ENCODE peak calls at places on chromosomes 13 and 19, in nine cellular contexts. E, O, H, R, P, L, Z, N and S are unnamed samples.

GRCh38 chr19:33887891-33888290 is 91.2 kb downstream of the KCTD15 start:
- DNase-seq in L (no peak), E (no peak), Z (no peak), H (no peak), R (no peak), N (no peak), P (no peak), O (no peak), S (no peak)

GRCh38 chr19:55461974-55462628 is 659 bp upstream of the ISOC2 start:
- DNase-seq in P (no peak), Z (no peak), H (no peak), L (no peak), E (no peak), R (no peak), O (peak; percentile 33), N (no peak), S (no peak)

GRCh38 chr13:98537306-98537705 is 39.6 kb downstream of the STK24 start:
- DNase-seq in P (peak; percentile 45), L (no peak), R (no peak), E (no peak), N (no peak), Z (no peak), O (no peak), H (no peak), S (no peak)

GRCh38 chr13:53200498-53201453 is 172.2 kb downstream of the OLFM4 start:
- DNase-seq in H (peak; percentile 36), R (no peak), N (no peak), O (peak; percentile 1), L (peak; percentile 33), E (peak; percentile 33), Z (peak; percentile 82), P (peak; percentile 54), S (peak; percentile 29)

GRCh38 chr13:23985060-23985459 is 87.8 kb upstream of the C1QTNF9B start:
- DNase-seq in L (no peak), E (no peak), O (no peak), R (no peak), H (no peak), Z (no peak), P (no peak), N (no peak), S (no peak)

GRCh38 chr19:33810821-33811220 is 14.2 kb downstream of the KCTD15 start:
- DNase-seq in L (no peak), E (no peak), Z (no peak), P (no peak), H (no peak), R (no peak), N (no peak), O (no peak), S (no peak)

GRCh38 chr13:107678075-107678689 is 537.2 kb downstream of the LIG4 start:
- DNase-seq in L (no peak), E (no peak), H (no peak), P (no peak), R (no peak), O (peak; percentile 53), N (no peak), Z (no peak), S (no peak)

GRCh38 chr13:36870050-36870692 is 49.9 kb downstream of the SMAD9 start:
- DNase-seq in O (no peak), N (no peak), P (no peak), Z (no peak), E (no peak), R (no peak), L (no peak), H (no peak), S (no peak)

GRCh38 chr19:42143341-42144234 is 11.3 kb upstream of the POU2F2 start:
- DNase-seq in R (no peak), H (peak; percentile 22), O (peak; percentile 30), L (no peak), N (no peak), Z (no peak), E (no peak), P (no peak), S (no peak)

GRCh38 chr13:74210693-74211393 is 76.6 kb upstream of the KLF12 start:
- DNase-seq in Z (no peak), E (peak; percentile 9), N (no peak), R (no peak), L (peak; percentile 68), H (no peak), O (peak; percentile 98), P (no peak), S (no peak)

GRCh38 chr13:52785721-52786120 is 46.1 kb upstream of the CNMD start:
- DNase-seq in P (no peak), L (no peak), E (no peak), R (no peak), O (no peak), Z (no peak), H (no peak), N (no peak), S (no peak)

GRCh38 chr13:44934724-44935123 is 54.5 kb downstream of the NUFIP1 start:
- DNase-seq in N (no peak), P (no peak), O (peak; percentile 67), H (no peak), R (no peak), L (no peak), E (no peak), Z (no peak), S (no peak)

GRCh38 chr13:92513672-92514071 is 712.9 kb upstream of the GPC6 start:
- DNase-seq in E (no peak), N (no peak), H (no peak), R (no peak), Z (no peak), P (no peak), O (peak; percentile 6), L (no peak), S (no peak)

GRCh38 chr13:29472317-29472961 is 123.0 kb downstream of the SLC7A1 start:
- DNase-seq in O (peak; percentile 58), H (peak; percentile 42), P (peak; percentile 79), N (no peak), L (peak; percentile 47), Z (peak; percentile 49), R (peak; percentile 29), E (peak; percentile 54), S (peak; percentile 39)

GRCh38 chr19:39428309-39429112 is 7.2 kb downstream of the RPS16 start:
- DNase-seq in N (no peak), R (peak; percentile 81), H (peak; percentile 70), O (peak; percentile 96), L (peak; percentile 52), P (no peak), Z (peak; percentile 39), E (no peak), S (peak; percentile 86)

GRCh38 chr13:99965329-99966000 is 6.1 kb downstream of the ZIC5 start:
- DNase-seq in E (no peak), R (no peak), N (no peak), L (no peak), H (no peak), P (peak; percentile 24), Z (no peak), O (no peak), S (no peak)
- H3K4me3 ChIP-seq in E (no peak overlapping the region), R (no peak overlapping the region), N (no peak overlapping the region), L (no peak overlapping the region), H (no peak overlapping the region), P (no peak overlapping the region), Z (no peak overlapping the region), O (no peak overlapping the region), S (no peak overlapping the region)

DNA sequence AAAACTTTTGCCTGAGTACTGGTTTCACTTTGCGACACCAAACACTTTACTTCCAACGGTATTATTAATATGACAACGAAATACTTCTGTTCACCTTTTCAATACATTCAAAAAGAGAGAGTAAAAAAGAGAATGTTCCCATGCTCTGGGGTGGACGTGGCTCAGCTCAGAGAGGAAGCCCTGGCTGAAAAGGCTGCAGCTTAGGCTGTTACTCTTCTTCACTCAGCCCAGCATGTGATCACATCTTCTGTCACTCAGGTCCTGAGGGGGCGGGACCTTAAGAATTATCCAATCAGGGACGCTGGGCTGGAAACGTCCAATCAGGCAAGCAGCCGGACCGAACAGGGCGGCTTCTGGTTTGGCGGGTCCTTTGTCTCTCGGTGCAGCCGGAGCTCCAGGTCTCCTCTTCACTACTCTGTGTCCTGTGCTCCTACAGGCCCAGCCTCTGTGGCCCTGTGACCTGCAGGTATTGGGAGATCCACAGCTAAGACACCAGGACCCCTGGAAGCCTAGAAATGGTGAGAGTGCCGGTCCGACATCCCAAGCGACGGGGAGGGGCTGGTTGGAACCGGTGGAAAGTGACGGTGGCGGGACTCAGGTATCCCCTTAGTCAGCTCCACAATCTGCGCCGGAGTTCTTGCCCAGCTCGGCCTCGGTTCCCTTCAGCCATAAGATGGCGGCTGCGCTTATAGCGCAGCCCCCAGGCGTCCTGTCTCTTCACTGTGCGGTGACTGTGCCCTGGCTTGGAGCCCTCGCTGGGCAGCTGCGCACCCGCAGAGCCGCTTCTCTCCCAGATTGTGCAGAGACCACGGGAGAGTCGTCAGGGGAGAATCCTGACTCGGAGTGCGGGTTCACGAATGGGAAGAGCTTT is at the start of gene ZNF93:
- DNase-seq in Z (peak; percentile 98), L (peak; percentile 94), P (peak; percentile 98), H (peak; percentile 95), O (peak; percentile 96), R (peak; percentile 97), N (peak; percentile 98), E (peak; percentile 98), S (peak; percentile 93)
- TF ChIP-seq POLR2A in Z (no peak), L (no peak), P (peak; percentile 39), H (peak; percentile 19), O (peak; percentile 67), R (peak; percentile 53), N (no peak), E (peak; percentile 68), S (no peak)

DNA sequence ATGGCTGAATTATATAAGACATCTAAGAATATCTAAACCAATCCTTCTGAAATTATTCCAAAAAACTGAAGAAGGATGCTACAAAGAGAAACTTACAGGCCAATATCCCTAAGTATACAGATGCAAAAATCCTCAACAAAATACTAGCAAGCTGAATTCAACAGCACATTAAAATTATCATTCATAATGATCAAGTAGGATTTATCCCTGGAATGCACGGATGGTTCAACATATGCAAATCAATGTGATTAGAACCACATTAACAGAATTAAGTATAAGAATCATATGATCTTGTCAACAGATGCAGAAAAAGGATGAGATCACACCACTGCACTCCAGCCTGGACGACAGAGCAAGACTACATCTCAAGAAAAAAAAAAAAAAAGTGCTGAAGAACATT is 13.3 kb downstream of the ZNF560 start:
- DNase-seq in H (no peak), E (no peak), N (no peak), L (no peak), P (no peak), Z (no peak), O (no peak), R (no peak), S (no peak)
- H3K9me3 ChIP-seq in H (no peaks in the 10 kb centered on the region), E (peaks cover 11% of the 10 kb centered on the region), N (peaks cover 43% of the 10 kb centered on the region), L (peaks cover 70% of the 10 kb centered on the region), P (no peaks in the 10 kb centered on the region), Z (no peaks in the 10 kb centered on the region), O (peaks cover 22% of the 10 kb centered on the region), R (peaks cover 4% of the 10 kb centered on the region), S (no peaks in the 10 kb centered on the region)

DNA sequence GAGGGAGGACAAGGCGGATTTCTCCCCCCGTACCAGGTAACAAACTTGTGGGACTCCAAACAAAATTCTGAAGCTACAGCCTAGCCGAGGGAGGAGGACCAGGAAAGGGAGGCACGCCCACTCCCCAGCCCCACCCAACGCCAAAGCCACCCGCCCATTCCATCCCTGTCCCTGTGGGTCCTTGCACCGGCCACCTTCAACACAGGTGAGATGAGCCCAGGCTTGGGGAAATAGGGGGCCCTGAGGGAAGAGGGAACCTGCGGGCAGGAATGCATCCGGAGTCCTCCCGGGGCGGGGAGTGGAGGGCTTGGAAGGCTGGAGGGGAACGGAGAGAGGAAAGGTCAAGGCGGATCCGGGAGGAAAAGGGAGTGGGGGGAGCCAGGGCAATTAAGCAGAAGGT is at the start of gene BEST2:
- DNase-seq in E (no peak), N (no peak), Z (no peak), P (no peak), R (no peak), H (no peak), O (no peak), L (no peak), S (no peak)
- H3K4me3 ChIP-seq in E (no peak within 1 kb of the TSS), N (no peak within 1 kb of the TSS), Z (no peak within 1 kb of the TSS), P (no peak within 1 kb of the TSS), R (no peak within 1 kb of the TSS), H (no peak within 1 kb of the TSS), O (no peak within 1 kb of the TSS), L (no peak within 1 kb of the TSS), S (no peak within 1 kb of the TSS)

GRCh38 chr19:5143471-5144411 is 174.8 kb downstream of the KDM4B start:
- DNase-seq in Z (no peak), R (peak; percentile 15), H (no peak), L (no peak), N (no peak), E (no peak), P (peak; percentile 64), O (no peak), S (no peak)
- TF ChIP-seq POLR2A in Z (no peak), R (no peak), H (no peak), L (no peak), N (no peak), E (no peak), P (no peak), O (no peak), S (no peak)